ENCODE peak calls at places on chromosomes 6 and 20, in eight cellular contexts. A, K, D, O, P, H, E and U are unnamed samples. For H3K36me3, the result is how much of the 10 kb centered on the place peaks cover.

GRCh38 chr20:39700527-39700926 is 738.4 kb downstream of the DHX35 start:
- DNase-seq in P (no peak), A (no peak), H (no peak), E (no peak), O (no peak), K (no peak), D (no peak), U (no peak)

GRCh38 chr6:95866732-95867131 is 149.0 kb upstream of the FUT9 start:
- DNase-seq in P (no peak), H (no peak), K (no peak), E (peak), A (no peak), D (no peak), O (peak), U (no peak)

GRCh38 chr6:140669321-140669720 is 1294.9 kb upstream of the CITED2 start:
- DNase-seq in D (no peak), O (no peak), K (no peak), P (peak), H (no peak), E (no peak), A (no peak), U (no peak)

GRCh38 chr6:26033132-26033941 is 53.9 kb upstream of the HFE start:
- DNase-seq in K (peak), H (peak), P (peak), O (peak), A (peak), E (peak), D (peak), U (peak)

GRCh38 chr20:64220891-64221527 is 34.5 kb upstream of the PCMTD2 start:
- DNase-seq in P (no peak), E (no peak), K (no peak), A (no peak), H (no peak), O (peak), D (no peak), U (no peak)

GRCh38 chr6:144588674-144589325 is 303.7 kb downstream of the UTRN start:
- DNase-seq in K (no peak), P (peak), O (no peak), H (no peak), D (no peak), A (no peak), E (no peak), U (no peak)

GRCh38 chr20:41615671-41616070 is 2.5 kb downstream of the CHD6 start:
- DNase-seq in O (no peak), P (no peak), D (no peak), K (no peak), H (no peak), E (no peak), A (no peak), U (no peak)

GRCh38 chr20:32969356-32970114 is 34.7 kb downstream of the SUN5 start:
- DNase-seq in A (no peak), H (no peak), D (no peak), O (no peak), P (no peak), E (no peak), K (no peak), U (peak)

GRCh38 chr6:88964509-88964908 is 1.1 kb upstream of the RNGTT start:
- DNase-seq in A (no peak), K (no peak), P (no peak), E (no peak), H (no peak), D (no peak), O (no peak), U (no peak)

GRCh38 chr6:157264701-157265100 is 58.6 kb downstream of the TMEM242 start:
- DNase-seq in P (no peak), E (no peak), O (no peak), D (no peak), A (no peak), H (no peak), K (peak), U (peak)

GRCh38 chr6:110509617-110510231 is 33.3 kb upstream of the SLC22A16 start:
- DNase-seq in H (peak), D (no peak), P (peak), K (no peak), E (no peak), A (no peak), O (peak), U (no peak)

GRCh38 chr6:24643925-24644324 is 2.1 kb downstream of the KIAA0319 start:
- DNase-seq in O (no peak), E (no peak), P (no peak), H (no peak), K (no peak), A (no peak), D (no peak), U (no peak)

GRCh38 chr6:24648276-24648675 is 2.3 kb upstream of the KIAA0319 start:
- DNase-seq in E (no peak), P (no peak), H (no peak), D (no peak), K (no peak), O (no peak), A (no peak), U (no peak)

GRCh38 chr6:24646771-24647170 is 780 bp upstream of the KIAA0319 start:
- DNase-seq in D (no peak), A (no peak), H (peak), O (no peak), E (no peak), K (no peak), P (peak), U (no peak)

GRCh38 chr6:24642061-24642460 is 3.9 kb downstream of the KIAA0319 start:
- DNase-seq in K (no peak), H (no peak), D (no peak), P (no peak), A (no peak), E (no peak), O (no peak), U (no peak)

DNA sequence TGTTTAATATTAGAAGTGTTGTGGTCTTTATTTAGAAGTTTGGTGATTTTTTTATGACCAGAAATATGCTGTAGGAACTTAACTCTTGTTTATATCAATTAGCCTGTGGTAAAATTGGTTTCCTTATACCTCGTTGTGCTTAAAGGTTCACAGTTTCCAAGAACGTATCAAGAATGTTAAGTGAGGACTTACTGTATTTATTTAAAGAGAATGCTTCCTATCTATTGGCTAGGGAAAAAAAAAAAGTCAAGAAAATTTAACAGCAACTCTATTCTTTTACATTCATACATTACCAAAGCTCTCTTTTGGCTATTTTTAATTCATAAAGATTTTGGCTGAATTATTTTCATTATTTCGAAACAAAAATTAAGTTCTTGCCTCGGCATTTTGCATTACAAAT is 1.6 kb downstream of the KIAA0319 start:
- DNase-seq in D (no peak), E (no peak), O (no peak), P (no peak), K (no peak), H (no peak), A (no peak), U (no peak)
- H3K4me3 ChIP-seq in D (no peak), E (no peak), O (no peak), P (no peak), K (no peak), H (no peak), A (no peak), U (no peak)

GRCh38 chr6:41427642-41428401 is 92.4 kb downstream of the NCR2 start:
- DNase-seq in H (peak), E (peak), K (peak), P (peak), O (peak), D (peak), A (peak), U (peak)
- TF ChIP-seq CTCF in H (no peak), E (no peak), K (no peak), P (no peak), O (peak), D (no peak), A (peak), U (peak)

DNA sequence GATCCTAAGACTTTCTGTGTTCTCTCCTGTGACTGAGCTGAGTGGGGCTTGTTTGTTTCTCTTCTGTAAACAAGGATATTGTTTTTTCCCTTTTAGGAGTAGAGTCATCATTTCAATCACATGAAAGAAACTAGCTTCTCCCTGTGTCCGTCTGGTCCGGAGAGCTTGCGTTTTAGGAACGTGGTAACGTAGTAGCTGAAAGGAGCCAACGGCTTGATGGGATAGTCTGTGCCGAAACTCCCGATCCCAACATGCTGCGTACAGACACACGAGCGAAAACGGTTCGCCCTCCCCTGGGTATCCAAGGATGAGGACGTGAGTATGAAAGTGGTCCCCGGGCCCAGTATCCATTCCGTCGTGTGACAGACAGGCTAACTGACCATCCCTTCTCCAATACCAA is 146.5 kb downstream of the ZMYND8 start:
- DNase-seq in K (no peak), O (no peak), H (no peak), D (no peak), A (no peak), E (no peak), P (no peak), U (no peak)
- H3K36me3 ChIP-seq in K (half or more), O (half or more), H (under half), D (half or more), A (under half), E (half or more), P (under half), U (half or more)

GRCh38 chr6:13463327-13463717 is 24.1 kb downstream of the GFOD1 start:
- DNase-seq in A (no peak), D (no peak), E (no peak), H (no peak), O (no peak), P (no peak), K (no peak), U (no peak)
- H3K4me3 ChIP-seq in A (no peak), D (no peak), E (no peak), H (no peak), O (no peak), P (no peak), K (no peak), U (no peak)

GRCh38 chr20:5884465-5885335 is 65.6 kb downstream of the TRMT6 start:
- DNase-seq in D (no peak), E (no peak), A (no peak), H (no peak), K (no peak), O (no peak), P (no peak), U (no peak)

GRCh38 chr20:5887386-5887785 is 62.9 kb downstream of the TRMT6 start:
- DNase-seq in P (no peak), H (no peak), K (no peak), D (no peak), O (no peak), A (peak), E (no peak), U (no peak)

GRCh38 chr20:5886788-5887187 is 63.5 kb downstream of the TRMT6 start:
- DNase-seq in P (peak), H (peak), A (peak), O (no peak), D (no peak), K (no peak), E (no peak), U (no peak)

GRCh38 chr20:5888051-5888450 is 62.3 kb downstream of the TRMT6 start:
- DNase-seq in P (peak), A (no peak), E (no peak), O (no peak), K (no peak), D (no peak), H (no peak), U (no peak)

GRCh38 chr20:5885866-5886265 is 64.5 kb downstream of the TRMT6 start:
- DNase-seq in E (no peak), A (no peak), O (no peak), D (no peak), K (no peak), H (no peak), P (no peak), U (no peak)
- TF ChIP-seq CTCF in E (no peak), A (no peak), O (peak), D (no peak), K (no peak), H (no peak), P (no peak), U (no peak)

GRCh38 chr6:30619561-30619960 is 1.9 kb downstream of the MRPS18B start:
- DNase-seq in K (no peak), O (no peak), A (no peak), D (no peak), E (no peak), P (no peak), H (no peak), U (no peak)
- H3K36me3 ChIP-seq in K (half or more), O (under half), A (under half), D (half or more), E (under half), P (under half), H (under half), U (half or more)

GRCh38 chr6:73653571-73654424 is at the start of gene SLC17A5:
- DNase-seq in E (peak), D (peak), O (peak), P (peak), H (peak), K (peak), A (peak), U (peak)
- H3K4me3 ChIP-seq in E (peak), D (peak), O (peak), P (peak), H (peak), K (peak), A (peak), U (peak)

GRCh38 chr6:686528-686927 is 6.4 kb downstream of the EXOC2 start:
- DNase-seq in O (peak), H (no peak), D (no peak), P (no peak), K (no peak), E (no peak), A (no peak), U (no peak)
- TF ChIP-seq CTCF in O (peak), H (peak), D (no peak), P (no peak), K (no peak), E (peak), A (peak), U (no peak)

DNA sequence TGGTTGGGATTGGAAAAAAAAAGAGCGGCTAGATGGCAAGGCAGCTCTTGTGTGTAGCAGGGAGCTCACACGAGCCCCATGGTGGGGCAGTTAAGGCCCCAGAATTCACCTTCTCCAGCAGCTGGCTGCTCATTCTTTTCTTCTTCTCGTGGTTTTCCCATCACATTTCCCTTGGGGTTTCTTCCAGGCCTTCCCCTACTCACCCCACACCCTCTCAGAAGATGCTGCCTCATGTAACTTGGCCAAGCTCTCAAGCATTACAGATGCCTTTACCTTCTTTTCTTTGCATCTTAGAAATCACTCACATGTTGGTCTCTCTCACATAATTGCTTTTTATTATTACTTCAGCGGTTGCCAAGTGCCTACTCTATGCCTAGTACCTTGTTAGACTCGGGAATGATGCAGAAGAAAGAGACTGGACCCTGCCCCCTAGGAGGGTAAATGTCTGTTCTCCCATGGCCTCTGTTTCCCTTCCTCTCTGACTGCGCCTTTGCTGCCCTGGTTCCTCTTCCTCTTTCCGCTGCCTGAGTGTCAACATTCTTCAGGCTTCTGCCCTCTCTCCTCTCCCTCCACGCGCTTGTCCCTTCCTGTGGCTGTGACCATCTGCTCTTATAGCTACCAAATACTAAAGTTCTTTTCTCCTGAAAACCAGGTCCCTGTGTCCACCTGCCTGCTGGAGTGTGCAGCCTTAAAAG is 28.6 kb downstream of the PPARD start:
- DNase-seq in O (no peak), D (peak), H (no peak), P (no peak), K (no peak), A (no peak), E (no peak), U (peak)
- H3K36me3 ChIP-seq in O (under half), D (under half), H (under half), P (under half), K (under half), A (under half), E (under half), U (under half)